ENCODE peak calls at places on chromosome 16, in six cellular contexts. K is SK-N-SH, V is K562, U is H1, Z is GM12878, Q is HepG2. T is an unnamed sample.

GRCh38 chr16:2425825-2426430 is 3.3 kb upstream of the CCNF start:
- DNase-seq in V (no peak), K (no peak), Z (no peak), U (no peak), Q (no peak), T (no peak)

GRCh38 chr16:75072239-75072947 is 44.2 kb downstream of the LDHD start:
- DNase-seq in Q (no peak), U (no peak), Z (no peak), V (no peak), K (no peak), T (no peak)

GRCh38 chr16:85472514-85472913 is 140.6 kb upstream of the GSE1 start:
- DNase-seq in K (no peak), V (no peak), Q (no peak), U (no peak), Z (no peak), T (no peak)

GRCh38 chr16:31430380-31431052 is 2.4 kb upstream of the COX6A2 start:
- DNase-seq in K (no peak), Q (no peak), U (no peak), Z (no peak), V (no peak), T (no peak)

GRCh38 chr16:50627419-50627818 is 53.7 kb downstream of the SNX20 start:
- DNase-seq in K (peak; percentile 42), Q (no peak), V (peak; percentile 14), Z (no peak), U (no peak), T (peak; percentile 39)

GRCh38 chr16:84585886-84586285 is 32.0 kb downstream of the COTL1 start:
- DNase-seq in K (peak; percentile 50), Z (no peak), V (peak; percentile 74), U (peak; percentile 38), Q (no peak), T (peak; percentile 22)

GRCh38 chr16:83715217-83715920 is 92.4 kb upstream of the HSBP1 start:
- DNase-seq in U (no peak), Z (no peak), Q (no peak), V (no peak), K (no peak), T (no peak)

GRCh38 chr16:25030420-25031131 is 15.4 kb upstream of the ARHGAP17 start:
- DNase-seq in V (no peak), U (no peak), Q (no peak), K (no peak), Z (no peak), T (no peak)

GRCh38 chr16:19859603-19860002 is 25.0 kb downstream of the GPRC5B start:
- DNase-seq in K (no peak), Z (no peak), Q (no peak), U (no peak), V (no peak), T (no peak)

GRCh38 chr16:79081292-79082066 is 519.1 kb downstream of the MAF start:
- DNase-seq in K (no peak), V (no peak), Q (peak; percentile 45), Z (no peak), U (no peak), T (no peak)

GRCh38 chr16:85520853-85521736 is 92.0 kb upstream of the GSE1 start:
- DNase-seq in Q (peak; percentile 71), U (no peak), Z (no peak), K (no peak), V (no peak), T (no peak)

GRCh38 chr16:11672206-11673090 is 4.2 kb downstream of the SNN start:
- DNase-seq in K (no peak), Z (peak; percentile 39), U (no peak), V (no peak), Q (no peak), T (peak; percentile 78)

GRCh38 chr16:3734084-3734757 is 16.9 kb upstream of the TRAP1 start:
- DNase-seq in U (no peak), Q (no peak), K (no peak), V (no peak), Z (no peak), T (no peak)

GRCh38 chr16:28910046-28911031 is 14.7 kb downstream of the RABEP2 start:
- DNase-seq in K (no peak), V (no peak), U (no peak), Q (no peak), Z (no peak), T (no peak)

GRCh38 chr16:17369441-17369951 is 101.3 kb downstream of the XYLT1 start:
- DNase-seq in Q (no peak), Z (peak; percentile 53), V (no peak), K (no peak), U (no peak), T (peak; percentile 94)

GRCh38 chr16:483351-484075 is 44.0 kb upstream of the CAPN15 start:
- DNase-seq in U (no peak), K (no peak), Z (no peak), V (peak; percentile 37), Q (no peak), T (no peak)

GRCh38 chr16:66874079-66874775 is 6.1 kb upstream of the PDP2 start:
- DNase-seq in K (no peak), U (no peak), V (no peak), Q (no peak), Z (no peak), T (no peak)

GRCh38 chr16:27242868-27243590 is 25.5 kb downstream of the NSMCE1 start:
- DNase-seq in U (no peak), Z (peak; percentile 71), K (no peak), Q (peak; percentile 83), V (peak; percentile 75), T (no peak)

GRCh38 chr16:59213952-59214351 is 479.8 kb upstream of the GOT2 start:
- DNase-seq in Z (no peak), Q (no peak), K (no peak), V (no peak), U (no peak), T (peak; percentile 14)

GRCh38 chr16:81431554-81432353 is 12.9 kb upstream of the CMIP start:
- DNase-seq in V (peak; percentile 38), Q (peak; percentile 90), Z (no peak), K (no peak), U (no peak), T (no peak)

GRCh38 chr16:75219838-75220237 is 1.1 kb downstream of the CTRB1 start:
- DNase-seq in U (no peak), Q (no peak), K (no peak), Z (no peak), V (no peak), T (no peak)

GRCh38 chr16:46712911-46713310 is 23.5 kb downstream of the ORC6 start:
- DNase-seq in V (no peak), Z (no peak), K (no peak), U (no peak), Q (no peak), T (peak; percentile 44)

GRCh38 chr16:31451681-31452351 is 7.5 kb upstream of the ARMC5 start:
- DNase-seq in U (no peak), Q (peak; percentile 81), Z (no peak), K (peak; percentile 77), V (peak; percentile 84), T (peak; percentile 58)

GRCh38 chr16:1108299-1109252 is 12.5 kb upstream of the C1QTNF8 start:
- DNase-seq in Z (no peak), K (no peak), U (no peak), Q (no peak), V (no peak), T (no peak)

GRCh38 chr16:85017151-85017550 is 5.8 kb upstream of the ZDHHC7 start:
- DNase-seq in Q (no peak), Z (peak; percentile 19), V (no peak), K (no peak), U (no peak), T (no peak)

GRCh38 chr16:46972429-46972970 is 974 bp downstream of the DNAJA2 start:
- DNase-seq in V (peak; percentile 30), U (no peak), K (peak; percentile 55), Q (peak; percentile 33), Z (no peak), T (peak; percentile 13)

GRCh38 chr16:11034005-11034404 is 89.6 kb downstream of the CLEC16A start:
- DNase-seq in U (no peak), K (no peak), V (no peak), Q (no peak), Z (no peak), T (peak; percentile 42)

GRCh38 chr16:23869052-23869451 is 33.3 kb downstream of the PRKCB start:
- DNase-seq in K (no peak), V (no peak), Z (no peak), Q (no peak), U (no peak), T (peak; percentile 66)
- TF ChIP-seq GABPA in K (no peak), V (no peak), Z (no peak), Q (no peak), U (no peak), T (no peak)

DNA sequence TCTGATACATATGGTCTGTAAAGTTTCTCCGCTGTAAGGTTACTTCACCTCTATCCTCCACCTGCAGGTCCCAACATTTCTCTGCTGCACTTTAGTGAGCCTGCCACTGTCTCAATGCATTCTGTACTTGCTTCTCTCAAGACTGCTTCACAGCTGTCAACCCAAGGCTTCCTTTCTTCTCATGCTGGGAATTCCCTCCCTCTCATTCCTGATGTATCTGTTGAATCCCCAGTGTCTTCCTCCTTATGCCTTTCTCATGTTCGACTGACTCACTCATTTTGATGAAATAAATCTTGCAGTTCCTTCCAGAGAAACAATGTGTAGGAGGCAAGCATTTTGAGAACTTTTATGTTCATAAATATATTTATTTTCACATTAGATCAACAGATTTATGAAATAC is 288.3 kb downstream of the CNTNAP4 start:
- DNase-seq in Q (no peak), V (no peak), U (no peak), K (no peak), Z (no peak), T (no peak)
- TF ChIP-seq GABPA in Q (no peak), V (no peak), U (no peak), K (no peak), Z (no peak), T (no peak)

DNA sequence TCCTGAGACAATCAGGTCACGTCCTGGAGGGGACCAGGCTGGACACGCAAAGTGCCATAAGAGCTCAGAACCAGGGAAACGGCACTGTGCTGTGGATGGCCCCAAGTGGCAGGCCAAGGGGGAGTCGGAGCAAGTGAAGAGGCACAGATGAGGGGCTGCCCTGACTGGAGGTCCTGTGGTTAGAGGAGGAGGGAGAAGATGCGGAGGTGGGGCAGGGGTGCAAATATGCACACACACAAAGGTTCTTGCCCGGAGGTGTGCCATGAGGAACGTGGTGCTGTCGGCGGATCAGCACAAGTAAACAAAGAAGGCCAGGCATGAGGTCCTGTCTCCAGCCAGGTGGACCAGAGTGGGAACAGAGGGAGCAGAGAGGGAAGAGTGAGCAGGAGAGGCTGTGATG is 23.5 kb downstream of the VAC14 start:
- DNase-seq in Q (no peak), K (no peak), V (no peak), Z (no peak), U (no peak), T (no peak)
- TF ChIP-seq GABPA in Q (no peak), K (no peak), V (no peak), Z (no peak), U (no peak), T (no peak)

DNA sequence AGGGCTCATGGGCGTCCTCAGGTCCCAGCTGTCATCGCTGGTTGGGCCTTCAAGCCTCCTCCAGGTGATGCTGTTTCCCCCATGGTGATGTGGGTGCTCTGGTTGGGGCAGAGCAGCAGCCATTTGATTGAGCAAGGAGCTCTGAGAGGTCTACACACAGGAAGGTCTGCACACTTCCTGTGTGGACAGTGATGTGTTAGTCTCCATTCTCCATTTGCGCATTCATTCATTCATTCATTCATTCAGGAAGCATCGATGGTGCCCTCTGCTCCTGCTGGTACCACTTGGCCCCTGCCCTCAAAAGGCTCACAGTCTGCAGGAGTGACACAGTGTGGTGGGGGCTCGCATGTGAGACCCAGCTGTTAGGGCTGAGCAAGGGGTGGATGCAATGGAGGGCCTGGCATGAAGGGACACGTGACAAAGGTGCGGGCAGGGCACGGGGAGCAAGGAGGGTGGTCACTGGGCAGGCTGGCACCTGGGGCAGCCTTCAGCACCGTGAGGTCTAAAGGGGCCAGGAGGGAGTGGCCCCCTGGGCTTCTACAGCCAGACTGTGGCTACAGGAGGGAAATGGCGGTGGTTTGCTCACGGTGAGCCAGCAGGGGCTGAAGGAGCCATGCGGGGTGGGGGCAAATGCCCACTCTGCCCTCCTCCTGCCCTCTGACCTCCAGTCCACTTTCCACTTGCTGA is 1.5 kb downstream of the ADGRG3 start:
- DNase-seq in Z (no peak), U (no peak), V (peak; percentile 17), Q (no peak), K (no peak), T (peak; percentile 65)
- TF ChIP-seq GABPA in Z (no peak), U (no peak), V (no peak), Q (no peak), K (no peak), T (no peak)

T was measured in HL-60.